ENCODE peak calls at places on chromosomes 7 and 10, in seven cellular contexts. One of them, this sample, is unnamed.

GRCh38 chr7:48139461-48139860 is 31.8 kb upstream of the ABCA13 start:
- DNase-seq in CD8-positive, alpha-beta memory T cell: no peak
- DNase-seq in skeletal muscle cell: no peak
- DNase-seq in AG09309: no peak
- DNase-seq in body of pancreas: peak
- DNase-seq in fibroblast of the aortic adventitia: peak
- DNase-seq in cardiac muscle cell: no peak
- DNase-seq in this sample: no peak

GRCh38 chr7:80450621-80451308 is 61.1 kb downstream of the GNAT3 start:
- DNase-seq in CD8-positive, alpha-beta memory T cell: no peak
- DNase-seq in body of pancreas: no peak
- DNase-seq in AG09309: no peak
- DNase-seq in skeletal muscle cell: no peak
- DNase-seq in cardiac muscle cell: no peak
- DNase-seq in fibroblast of the aortic adventitia: peak
- DNase-seq in this sample: no peak

GRCh38 chr7:45985902-45986301 is 64.8 kb upstream of the IGFBP3 start:
- DNase-seq in skeletal muscle cell: peak
- DNase-seq in AG09309: peak
- DNase-seq in CD8-positive, alpha-beta memory T cell: no peak
- DNase-seq in cardiac muscle cell: no peak
- DNase-seq in fibroblast of the aortic adventitia: peak
- DNase-seq in body of pancreas: no peak
- DNase-seq in this sample: no peak

GRCh38 chr7:100396421-100396982 is 23.2 kb downstream of the PILRA start:
- DNase-seq in body of pancreas: no peak
- DNase-seq in cardiac muscle cell: no peak
- DNase-seq in CD8-positive, alpha-beta memory T cell: peak
- DNase-seq in AG09309: no peak
- DNase-seq in fibroblast of the aortic adventitia: no peak
- DNase-seq in skeletal muscle cell: no peak
- DNase-seq in this sample: no peak

GRCh38 chr10:56836659-56837058 is 475.6 kb upstream of the ZWINT start:
- DNase-seq in CD8-positive, alpha-beta memory T cell: no peak
- DNase-seq in body of pancreas: no peak
- DNase-seq in skeletal muscle cell: no peak
- DNase-seq in fibroblast of the aortic adventitia: no peak
- DNase-seq in cardiac muscle cell: no peak
- DNase-seq in AG09309: no peak
- DNase-seq in this sample: no peak

GRCh38 chr7:80060218-80060806 is 74.3 kb upstream of the GNAI1 start:
- DNase-seq in AG09309: peak
- DNase-seq in skeletal muscle cell: peak
- DNase-seq in fibroblast of the aortic adventitia: peak
- DNase-seq in cardiac muscle cell: peak
- DNase-seq in body of pancreas: no peak
- DNase-seq in CD8-positive, alpha-beta memory T cell: no peak
- DNase-seq in this sample: no peak

GRCh38 chr7:295155-296154 is 5.5 kb downstream of the FOXL3 start:
- DNase-seq in body of pancreas: no peak
- DNase-seq in fibroblast of the aortic adventitia: no peak
- DNase-seq in CD8-positive, alpha-beta memory T cell: no peak
- DNase-seq in AG09309: no peak
- DNase-seq in cardiac muscle cell: no peak
- DNase-seq in skeletal muscle cell: no peak
- DNase-seq in this sample: no peak

GRCh38 chr7:107387077-107387476 is 82.8 kb upstream of the GPR22 start:
- DNase-seq in CD8-positive, alpha-beta memory T cell: no peak
- DNase-seq in skeletal muscle cell: peak
- DNase-seq in AG09309: no peak
- DNase-seq in cardiac muscle cell: peak
- DNase-seq in fibroblast of the aortic adventitia: peak
- DNase-seq in body of pancreas: no peak
- DNase-seq in this sample: peak

GRCh38 chr7:149500201-149500600 is 2.6 kb upstream of the ZNF746 start:
- DNase-seq in AG09309: no peak
- DNase-seq in cardiac muscle cell: no peak
- DNase-seq in fibroblast of the aortic adventitia: no peak
- DNase-seq in CD8-positive, alpha-beta memory T cell: no peak
- DNase-seq in skeletal muscle cell: no peak
- DNase-seq in body of pancreas: no peak
- DNase-seq in this sample: no peak

GRCh38 chr7:149495785-149496641 is 1.6 kb downstream of the ZNF746 start:
- DNase-seq in fibroblast of the aortic adventitia: peak
- DNase-seq in skeletal muscle cell: peak
- DNase-seq in AG09309: peak
- DNase-seq in cardiac muscle cell: peak
- DNase-seq in CD8-positive, alpha-beta memory T cell: no peak
- DNase-seq in body of pancreas: peak
- DNase-seq in this sample: peak

GRCh38 chr7:149496642-149497391 is 792 bp downstream of the ZNF746 start:
- DNase-seq in fibroblast of the aortic adventitia: peak
- DNase-seq in CD8-positive, alpha-beta memory T cell: peak
- DNase-seq in body of pancreas: peak
- DNase-seq in cardiac muscle cell: peak
- DNase-seq in AG09309: no peak
- DNase-seq in skeletal muscle cell: no peak
- DNase-seq in this sample: peak

GRCh38 chr7:149494738-149495368 is 2.8 kb downstream of the ZNF746 start:
- DNase-seq in fibroblast of the aortic adventitia: peak
- DNase-seq in CD8-positive, alpha-beta memory T cell: no peak
- DNase-seq in skeletal muscle cell: no peak
- DNase-seq in AG09309: peak
- DNase-seq in cardiac muscle cell: no peak
- DNase-seq in body of pancreas: no peak
- DNase-seq in this sample: no peak

DNA sequence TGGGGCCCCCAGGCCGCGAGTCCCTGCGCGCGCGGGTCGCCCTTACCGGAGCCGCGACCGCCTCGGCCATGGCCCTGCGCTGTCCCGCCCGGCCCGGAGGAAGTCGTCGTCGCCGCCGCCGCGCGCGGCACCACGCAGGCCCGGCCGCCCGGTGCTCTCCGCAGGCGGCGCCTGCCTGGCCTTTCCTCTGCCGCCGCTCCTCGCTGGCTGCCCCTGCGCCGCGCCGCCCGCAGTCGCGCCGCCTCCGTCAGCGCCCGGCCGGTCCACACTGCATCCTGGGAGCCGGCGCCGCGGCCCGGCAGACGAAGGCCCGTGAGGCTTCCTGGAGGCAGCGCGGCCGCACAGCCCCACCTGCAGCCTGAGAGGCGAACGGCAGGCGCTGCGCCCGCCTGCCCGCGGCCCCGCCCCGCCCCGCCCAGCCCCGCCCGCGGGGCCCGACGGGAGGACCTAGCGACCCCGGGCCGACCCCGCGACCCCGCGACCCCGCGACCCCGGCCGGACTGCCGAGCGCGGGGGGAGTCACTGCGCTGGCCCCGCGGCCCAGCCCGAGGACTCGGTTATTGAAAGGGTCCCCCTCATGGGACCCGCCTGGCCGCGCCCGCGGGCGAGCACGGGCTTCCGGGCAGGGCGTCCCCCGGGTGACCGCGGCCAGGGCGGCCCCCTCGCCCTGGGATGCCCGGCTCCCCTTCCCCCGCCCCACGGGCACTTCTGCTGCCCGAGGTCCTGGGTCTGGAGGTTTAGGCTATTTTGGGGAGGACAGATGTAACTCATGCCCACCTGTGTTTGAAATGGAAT is at the start of gene ZNF746:
- DNase-seq in fibroblast of the aortic adventitia: peak
- DNase-seq in body of pancreas: peak
- DNase-seq in skeletal muscle cell: peak
- DNase-seq in cardiac muscle cell: peak
- DNase-seq in AG09309: peak
- DNase-seq in CD8-positive, alpha-beta memory T cell: peak
- DNase-seq in this sample: peak
- H3K4me3 ChIP-seq in fibroblast of the aortic adventitia: peak
- H3K4me3 ChIP-seq in body of pancreas: peak
- H3K4me3 ChIP-seq in skeletal muscle cell: peak
- H3K4me3 ChIP-seq in cardiac muscle cell: peak
- H3K4me3 ChIP-seq in AG09309: peak
- H3K4me3 ChIP-seq in CD8-positive, alpha-beta memory T cell: peak
- H3K4me3 ChIP-seq in this sample: peak

GRCh38 chr10:49364747-49365146 is 31.1 kb downstream of the DRGX start:
- DNase-seq in AG09309: no peak
- DNase-seq in body of pancreas: no peak
- DNase-seq in fibroblast of the aortic adventitia: no peak
- DNase-seq in cardiac muscle cell: no peak
- DNase-seq in CD8-positive, alpha-beta memory T cell: no peak
- DNase-seq in skeletal muscle cell: no peak
- DNase-seq in this sample: no peak

GRCh38 chr10:49363309-49364031 is 32.4 kb downstream of the DRGX start:
- DNase-seq in CD8-positive, alpha-beta memory T cell: no peak
- DNase-seq in skeletal muscle cell: no peak
- DNase-seq in fibroblast of the aortic adventitia: no peak
- DNase-seq in body of pancreas: no peak
- DNase-seq in AG09309: no peak
- DNase-seq in cardiac muscle cell: no peak
- DNase-seq in this sample: no peak

GRCh38 chr10:49361178-49361554 is 34.7 kb downstream of the DRGX start:
- DNase-seq in body of pancreas: no peak
- DNase-seq in fibroblast of the aortic adventitia: no peak
- DNase-seq in cardiac muscle cell: no peak
- DNase-seq in skeletal muscle cell: no peak
- DNase-seq in CD8-positive, alpha-beta memory T cell: no peak
- DNase-seq in AG09309: no peak
- DNase-seq in this sample: no peak

GRCh38 chr10:49361735-49362568 is 33.9 kb downstream of the DRGX start:
- DNase-seq in AG09309: no peak
- DNase-seq in fibroblast of the aortic adventitia: no peak
- DNase-seq in body of pancreas: no peak
- DNase-seq in CD8-positive, alpha-beta memory T cell: no peak
- DNase-seq in skeletal muscle cell: no peak
- DNase-seq in cardiac muscle cell: no peak
- DNase-seq in this sample: no peak

DNA sequence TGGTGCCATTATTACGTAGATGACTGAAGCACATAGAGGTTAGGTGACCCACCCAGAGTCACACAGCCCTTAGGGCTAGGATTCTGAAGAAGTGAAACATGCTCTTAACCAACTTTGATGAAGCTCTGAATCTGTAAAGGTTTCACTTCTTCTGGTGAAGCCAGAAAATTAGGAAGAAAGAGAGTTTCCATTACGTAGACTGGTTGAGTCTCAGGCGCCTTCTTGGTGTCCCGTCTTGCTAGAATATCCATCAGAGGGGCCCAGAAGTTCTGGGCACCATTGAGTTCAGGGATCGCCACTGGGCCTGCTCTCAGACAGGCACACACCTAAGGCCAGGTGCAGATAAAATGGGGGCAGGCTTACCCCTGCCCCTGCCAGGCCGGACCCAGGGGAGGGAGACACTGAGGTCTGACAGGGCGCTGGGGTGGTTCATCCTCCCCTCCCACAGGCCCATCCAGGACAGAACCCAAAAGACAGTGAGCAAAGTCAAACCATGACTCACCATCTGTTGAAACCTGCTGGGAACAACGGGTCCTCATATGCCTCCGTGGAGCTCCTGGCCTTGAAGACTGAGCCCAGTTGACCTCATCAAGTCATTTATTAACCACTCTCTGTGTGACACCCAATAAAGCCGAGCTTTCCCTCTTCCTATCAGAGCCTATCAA is 33.2 kb downstream of the DRGX start:
- DNase-seq in fibroblast of the aortic adventitia: no peak
- DNase-seq in CD8-positive, alpha-beta memory T cell: no peak
- DNase-seq in body of pancreas: peak
- DNase-seq in AG09309: no peak
- DNase-seq in skeletal muscle cell: no peak
- DNase-seq in cardiac muscle cell: no peak
- DNase-seq in this sample: no peak
- H3K4me3 ChIP-seq in fibroblast of the aortic adventitia: no peak
- H3K4me3 ChIP-seq in CD8-positive, alpha-beta memory T cell: no peak
- H3K4me3 ChIP-seq in body of pancreas: no peak
- H3K4me3 ChIP-seq in AG09309: no peak
- H3K4me3 ChIP-seq in skeletal muscle cell: no peak
- H3K4me3 ChIP-seq in cardiac muscle cell: no peak
- H3K4me3 ChIP-seq in this sample: no peak

DNA sequence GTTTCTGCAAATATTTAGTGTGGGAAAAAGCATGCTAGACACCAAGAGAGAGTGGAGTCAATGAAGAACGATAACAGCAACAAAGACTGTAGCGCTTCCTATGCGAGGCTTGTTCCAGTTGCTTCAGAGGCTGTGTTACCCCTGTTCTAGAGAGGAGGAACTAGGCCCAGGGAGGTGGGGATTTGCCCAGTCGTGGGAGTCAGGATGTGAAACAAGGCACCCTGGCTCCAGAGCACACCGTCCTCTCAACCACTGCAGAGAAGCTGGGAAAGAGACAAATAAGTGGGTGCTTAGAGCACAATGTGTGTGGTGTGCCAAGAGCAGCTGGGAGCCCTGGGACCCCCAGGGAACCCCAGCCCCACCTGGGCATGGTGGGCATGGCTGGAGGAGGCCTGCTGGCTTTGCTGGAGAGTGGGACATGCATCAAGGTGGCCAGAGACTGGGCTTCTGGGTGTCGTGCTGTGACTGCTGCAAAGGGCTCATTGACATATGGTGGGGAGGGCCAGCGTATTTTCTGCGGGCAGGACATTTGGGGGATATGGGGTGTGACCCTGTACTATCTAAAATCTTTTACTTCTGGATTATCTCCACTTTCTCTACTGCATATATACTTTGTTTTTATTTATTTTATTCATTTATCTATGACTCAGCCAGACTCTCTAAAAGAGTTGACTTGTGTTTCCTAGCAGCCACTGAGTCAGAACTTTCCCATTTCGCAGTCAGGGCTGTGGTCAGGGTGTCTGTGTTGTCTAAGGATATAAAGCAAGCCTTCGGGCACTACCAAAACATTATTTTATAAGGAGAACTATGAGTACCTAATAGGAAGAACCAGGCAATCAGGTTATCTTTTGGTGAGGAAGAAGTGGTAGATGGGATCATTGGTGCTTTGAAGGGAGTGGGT is 95.4 kb downstream of the TCF7L2 start:
- DNase-seq in CD8-positive, alpha-beta memory T cell: no peak
- DNase-seq in cardiac muscle cell: no peak
- DNase-seq in body of pancreas: no peak
- DNase-seq in AG09309: peak
- DNase-seq in fibroblast of the aortic adventitia: peak
- DNase-seq in skeletal muscle cell: peak
- DNase-seq in this sample: no peak
- H3K4me3 ChIP-seq in CD8-positive, alpha-beta memory T cell: no peak
- H3K4me3 ChIP-seq in cardiac muscle cell: no peak
- H3K4me3 ChIP-seq in body of pancreas: no peak
- H3K4me3 ChIP-seq in AG09309: no peak
- H3K4me3 ChIP-seq in fibroblast of the aortic adventitia: no peak
- H3K4me3 ChIP-seq in skeletal muscle cell: no peak
- H3K4me3 ChIP-seq in this sample: no peak

GRCh38 chr10:124037286-124037685 is 56.1 kb downstream of the CHST15 start:
- DNase-seq in cardiac muscle cell: no peak
- DNase-seq in CD8-positive, alpha-beta memory T cell: no peak
- DNase-seq in AG09309: no peak
- DNase-seq in fibroblast of the aortic adventitia: no peak
- DNase-seq in body of pancreas: no peak
- DNase-seq in skeletal muscle cell: no peak
- DNase-seq in this sample: no peak

GRCh38 chr10:124035306-124035927 is 58.0 kb downstream of the CHST15 start:
- DNase-seq in fibroblast of the aortic adventitia: no peak
- DNase-seq in skeletal muscle cell: no peak
- DNase-seq in AG09309: no peak
- DNase-seq in cardiac muscle cell: no peak
- DNase-seq in body of pancreas: no peak
- DNase-seq in CD8-positive, alpha-beta memory T cell: no peak
- DNase-seq in this sample: no peak

GRCh38 chr10:124035928-124036558 is 57.4 kb downstream of the CHST15 start:
- DNase-seq in CD8-positive, alpha-beta memory T cell: no peak
- DNase-seq in AG09309: no peak
- DNase-seq in fibroblast of the aortic adventitia: no peak
- DNase-seq in body of pancreas: peak
- DNase-seq in skeletal muscle cell: no peak
- DNase-seq in cardiac muscle cell: no peak
- DNase-seq in this sample: no peak

GRCh38 chr10:124037784-124038183 is 55.6 kb downstream of the CHST15 start:
- DNase-seq in skeletal muscle cell: no peak
- DNase-seq in cardiac muscle cell: no peak
- DNase-seq in CD8-positive, alpha-beta memory T cell: no peak
- DNase-seq in body of pancreas: no peak
- DNase-seq in AG09309: no peak
- DNase-seq in fibroblast of the aortic adventitia: no peak
- DNase-seq in this sample: no peak

DNA sequence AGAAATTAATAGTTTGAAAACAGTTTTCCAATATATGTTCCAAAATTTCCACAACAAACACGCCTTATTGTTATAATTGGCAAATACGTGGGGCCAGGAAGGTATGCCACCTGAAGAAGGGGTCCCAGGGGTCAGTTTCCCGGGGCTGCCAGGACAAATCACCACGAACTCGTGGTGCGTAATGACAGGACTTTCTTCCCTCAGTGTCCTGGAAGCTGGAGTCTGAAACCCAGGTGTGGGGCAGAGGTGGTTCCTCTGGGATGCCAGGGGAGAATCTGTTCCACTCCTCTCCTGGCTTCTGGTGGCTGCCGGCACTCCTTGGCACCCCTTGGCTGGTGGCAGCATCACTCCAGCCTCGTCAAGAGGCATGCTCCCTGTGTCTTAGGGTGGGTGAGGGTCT is 56.7 kb downstream of the CHST15 start:
- DNase-seq in CD8-positive, alpha-beta memory T cell: no peak
- DNase-seq in body of pancreas: no peak
- DNase-seq in fibroblast of the aortic adventitia: no peak
- DNase-seq in skeletal muscle cell: no peak
- DNase-seq in cardiac muscle cell: no peak
- DNase-seq in AG09309: no peak
- DNase-seq in this sample: no peak
- H3K4me3 ChIP-seq in CD8-positive, alpha-beta memory T cell: no peak
- H3K4me3 ChIP-seq in body of pancreas: no peak
- H3K4me3 ChIP-seq in fibroblast of the aortic adventitia: no peak
- H3K4me3 ChIP-seq in skeletal muscle cell: no peak
- H3K4me3 ChIP-seq in cardiac muscle cell: no peak
- H3K4me3 ChIP-seq in AG09309: no peak
- H3K4me3 ChIP-seq in this sample: no peak

This sample was measured in BE2C.